ENCODE peak calls at places on chromosomes 2 and 18, in seven cellular contexts. Q is stimulated activated CD4-positive, alpha-beta T cell treated with anti-CD3 and anti-CD28 coated beads, Interleukin-4, amount 100 ng/mL, for 24 hours; U is LHCN-M2; C is mucosa of descending colon; O is AG08395; W is activated CD4-positive, alpha-beta T cell treated with anti-CD3 and anti-CD28 coated beads, Interleukin-2, amount 50 U/mL, for 48 hours; F is NCI-H460. D is an unnamed sample.

GRCh38 chr2:35783723-35784122 is 571.9 kb upstream of the CRIM1 start:
- DNase-seq in Q (no peak), U (no peak), C (no peak), O (no peak), W (no peak), F (no peak), D (no peak)

GRCh38 chr2:226118471-226119429 is 680.9 kb downstream of the IRS1 start:
- DNase-seq in Q (no peak), U (peak), C (no peak), O (peak), W (no peak), F (peak), D (peak)

GRCh38 chr18:39951321-39951720 is 2003.7 kb upstream of the PIK3C3 start:
- DNase-seq in Q (no peak), U (no peak), C (no peak), O (no peak), W (no peak), F (no peak), D (no peak)

GRCh38 chr2:205321240-205321639 is 361.1 kb upstream of the NRP2 start:
- DNase-seq in Q (no peak), U (peak), C (no peak), O (no peak), W (no peak), F (no peak), D (no peak)

GRCh38 chr18:49161627-49162026 is 210.9 kb upstream of the SMAD7 start:
- DNase-seq in Q (peak), U (peak), C (no peak), O (peak), W (peak), F (no peak), D (peak)

GRCh38 chr18:61901334-61901986 is 8.7 kb upstream of the RNF152 start:
- DNase-seq in Q (peak), U (peak), C (peak), O (peak), W (peak), F (peak), D (peak)

GRCh38 chr2:233353769-233354499 is at the start of gene DGKD:
- DNase-seq in Q (peak), U (no peak), C (peak), O (peak), W (peak), F (peak), D (peak)

GRCh38 chr2:156892449-156893335 is 364.8 kb upstream of the GALNT5 start:
- DNase-seq in Q (no peak), U (peak), C (no peak), O (peak), W (no peak), F (peak), D (peak)

GRCh38 chr2:171490577-171490976 is 31.7 kb upstream of the CYBRD1 start:
- DNase-seq in Q (no peak), U (no peak), C (peak), O (no peak), W (no peak), F (no peak), D (no peak)

GRCh38 chr2:86592547-86593230 is 29.4 kb upstream of the CHMP3 start:
- DNase-seq in Q (no peak), U (peak), C (no peak), O (no peak), W (no peak), F (no peak), D (peak)

GRCh38 chr18:40258298-40258697 is 1696.7 kb upstream of the PIK3C3 start:
- DNase-seq in Q (no peak), U (no peak), C (no peak), O (peak), W (no peak), F (no peak), D (no peak)

GRCh38 chr2:192254444-192254843 is 59.7 kb upstream of the TMEFF2 start:
- DNase-seq in Q (no peak), U (peak), C (no peak), O (no peak), W (no peak), F (no peak), D (no peak)

GRCh38 chr2:240431663-240432424 is 3.6 kb upstream of the GPC1 start:
- DNase-seq in Q (no peak), U (no peak), C (peak), O (no peak), W (no peak), F (no peak), D (no peak)

GRCh38 chr2:46706264-46706983 is 209.2 kb downstream of the MCFD2 start:
- DNase-seq in Q (no peak), U (peak), C (no peak), O (no peak), W (no peak), F (no peak), D (no peak)

GRCh38 chr2:235005603-235006259 is 53.9 kb downstream of the SH3BP4 start:
- DNase-seq in Q (no peak), U (peak), C (peak), O (no peak), W (no peak), F (no peak), D (peak)

GRCh38 chr18:44788334-44788733 is 107.6 kb downstream of the SETBP1 start:
- DNase-seq in Q (no peak), U (peak), C (no peak), O (no peak), W (no peak), F (no peak), D (no peak)

GRCh38 chr18:44826418-44827259 is 146.0 kb downstream of the SETBP1 start:
- DNase-seq in Q (no peak), U (peak), C (peak), O (peak), W (no peak), F (peak), D (peak)

GRCh38 chr2:13558368-13558767 is 841.6 kb downstream of the TRIB2 start:
- DNase-seq in Q (no peak), U (peak), C (no peak), O (no peak), W (no peak), F (peak), D (no peak)

GRCh38 chr18:36335476-36336279 is 38.2 kb downstream of the FHOD3 start:
- DNase-seq in Q (no peak), U (no peak), C (no peak), O (peak), W (no peak), F (no peak), D (peak)

GRCh38 chr2:132519566-132519965 is 103.0 kb downstream of the GPR39 start:
- DNase-seq in Q (no peak), U (no peak), C (no peak), O (no peak), W (no peak), F (no peak), D (no peak)

GRCh38 chr18:71223487-71223886 is 934.6 kb downstream of the SOCS6 start:
- DNase-seq in Q (no peak), U (no peak), C (no peak), O (no peak), W (no peak), F (no peak), D (no peak)

GRCh38 chr2:102138331-102138730 is 4.2 kb upstream of the IL1R1 start:
- DNase-seq in Q (no peak), U (no peak), C (no peak), O (no peak), W (no peak), F (no peak), D (no peak)

GRCh38 chr2:169344736-169345506 is 17.4 kb downstream of the LRP2 start:
- DNase-seq in Q (no peak), U (no peak), C (no peak), O (no peak), W (no peak), F (no peak), D (no peak)

GRCh38 chr2:126750506-126750905 is 94.5 kb downstream of the GYPC start:
- DNase-seq in Q (no peak), U (no peak), C (no peak), O (no peak), W (no peak), F (no peak), D (no peak)

GRCh38 chr2:141311430-141311829 is 819.4 kb downstream of the LRP1B start:
- DNase-seq in Q (no peak), U (no peak), C (no peak), O (no peak), W (no peak), F (no peak), D (no peak)

GRCh38 chr2:9114457-9114856 is 92.2 kb upstream of the ASAP2 start:
- DNase-seq in Q (no peak), U (no peak), C (no peak), O (no peak), W (no peak), F (no peak), D (no peak)

GRCh38 chr2:1676913-1677832 is 67.1 kb downstream of the PXDN start:
- DNase-seq in Q (no peak), U (no peak), C (no peak), O (no peak), W (no peak), F (no peak), D (no peak)

GRCh38 chr2:178072000-178072382 is 586 bp downstream of the PDE11A start:
- DNase-seq in Q (no peak), U (no peak), C (peak), O (no peak), W (no peak), F (no peak), D (no peak)

GRCh38 chr2:64700133-64700809 is 46.6 kb upstream of the SERTAD2 start:
- DNase-seq in Q (no peak), U (peak), C (no peak), O (peak), W (no peak), F (no peak), D (peak)

GRCh38 chr18:42052137-42052708 is 97.2 kb downstream of the PIK3C3 start:
- DNase-seq in Q (no peak), U (peak), C (no peak), O (peak), W (no peak), F (no peak), D (peak)

GRCh38 chr2:75199428-75200011 is at the start of gene TACR1:
- DNase-seq in Q (peak), U (peak), C (peak), O (peak), W (peak), F (peak), D (peak)

GRCh38 chr2:127771756-127772155 is 39.2 kb downstream of the WDR33 start:
- DNase-seq in Q (no peak), U (peak), C (no peak), O (peak), W (no peak), F (no peak), D (peak)

GRCh38 chr2:234245945-234246344 is 195.4 kb downstream of the SPP2 start:
- DNase-seq in Q (no peak), U (peak), C (no peak), O (peak), W (no peak), F (no peak), D (peak)

GRCh38 chr2:134231296-134231964 is 22.4 kb upstream of the MGAT5 start:
- DNase-seq in Q (peak), U (no peak), C (no peak), O (no peak), W (no peak), F (no peak), D (no peak)

GRCh38 chr2:12008425-12009061 is 262.1 kb downstream of the LPIN1 start:
- DNase-seq in Q (no peak), U (peak), C (no peak), O (no peak), W (no peak), F (no peak), D (no peak)

D was measured in AG20443.